ENCODE peak calls at places on chromosomes 13 and 19, in five cellular contexts. A, X, M, S and N are unnamed samples.

GRCh38 chr19:52659013-52659412 is 20.9 kb upstream of the ZNF83 start:
- DNase-seq in A (no peak), X (no peak), M (no peak), S (no peak), N (no peak)

GRCh38 chr19:10431943-10432735 is 11.8 kb downstream of the PDE4A start:
- DNase-seq in A (no peak), X (peak; percentile 51), M (no peak), S (peak; percentile 82), N (peak; percentile 63)

GRCh38 chr19:756232-756631 is 5.3 kb downstream of the MISP start:
- DNase-seq in A (peak; percentile 29), X (peak; percentile 22), M (peak; percentile 77), S (no peak), N (no peak)

GRCh38 chr19:2529473-2529918 is 53.6 kb downstream of the GADD45B start:
- DNase-seq in A (peak; percentile 99), X (no peak), M (peak; percentile 93), S (no peak), N (no peak)

GRCh38 chr13:99320693-99321481 is 13.7 kb upstream of the GPR183 start:
- DNase-seq in A (peak; percentile 93), X (no peak), M (peak; percentile 42), S (no peak), N (no peak)

GRCh38 chr13:40613192-40613818 is 53.1 kb downstream of the FOXO1 start:
- DNase-seq in A (no peak), X (no peak), M (no peak), S (no peak), N (no peak)

GRCh38 chr13:100423375-100423774 is 165.2 kb downstream of the GGACT start:
- DNase-seq in A (peak; percentile 50), X (no peak), M (no peak), S (no peak), N (no peak)

GRCh38 chr19:52739576-52739975 is 4.7 kb upstream of the ZNF611 start:
- DNase-seq in A (no peak), X (no peak), M (no peak), S (no peak), N (no peak)

GRCh38 chr19:4174895-4175668 is 7.3 kb downstream of the SIRT6 start:
- DNase-seq in A (no peak), X (no peak), M (no peak), S (no peak), N (no peak)

GRCh38 chr13:103815619-103816018 is 749.4 kb upstream of the SLC10A2 start:
- DNase-seq in A (peak; percentile 6), X (no peak), M (no peak), S (no peak), N (no peak)

GRCh38 chr19:4012092-4012974 is 4.8 kb downstream of the PIAS4 start:
- DNase-seq in A (no peak), X (no peak), M (no peak), S (no peak), N (no peak)

GRCh38 chr19:2166741-2167738 is 3.3 kb downstream of the DOT1L start:
- DNase-seq in A (peak; percentile 86), X (no peak), M (peak; percentile 59), S (peak; percentile 96), N (no peak)

GRCh38 chr19:40217027-40217810 is 965 bp downstream of the TTC9B start:
- DNase-seq in A (no peak), X (no peak), M (peak; percentile 75), S (no peak), N (peak; percentile 76)

GRCh38 chr13:19910336-19911072 is 47.1 kb upstream of the ZMYM5 start:
- DNase-seq in A (peak; percentile 69), X (no peak), M (peak; percentile 45), S (no peak), N (no peak)

GRCh38 chr19:45117666-45118065 is 24.7 kb downstream of the PPP1R37 start:
- DNase-seq in A (no peak), X (no peak), M (no peak), S (no peak), N (no peak)

GRCh38 chr19:3404324-3405260 is 38.2 kb downstream of the NFIC start:
- DNase-seq in A (no peak), X (no peak), M (no peak), S (peak; percentile 96), N (no peak)

GRCh38 chr13:35871561-35871960 is 259.6 kb downstream of the DCLK1 start:
- DNase-seq in A (no peak), X (no peak), M (no peak), S (no peak), N (no peak)

GRCh38 chr19:56765107-56765506 is 75.4 kb downstream of the PEG3 start:
- DNase-seq in A (no peak), X (no peak), M (no peak), S (peak; percentile 65), N (peak; percentile 79)

GRCh38 chr19:38735257-38735686 is 9.0 kb downstream of the CAPN12 start:
- DNase-seq in A (no peak), X (no peak), M (peak; percentile 63), S (peak; percentile 67), N (no peak)

GRCh38 chr19:13058951-13059660 is 43.6 kb downstream of the LYL1 start:
- DNase-seq in A (no peak), X (no peak), M (no peak), S (no peak), N (no peak)
- TF ChIP-seq CTCF in A (no peak), X (no peak), M (no peak), S (no peak), N (no peak)

DNA sequence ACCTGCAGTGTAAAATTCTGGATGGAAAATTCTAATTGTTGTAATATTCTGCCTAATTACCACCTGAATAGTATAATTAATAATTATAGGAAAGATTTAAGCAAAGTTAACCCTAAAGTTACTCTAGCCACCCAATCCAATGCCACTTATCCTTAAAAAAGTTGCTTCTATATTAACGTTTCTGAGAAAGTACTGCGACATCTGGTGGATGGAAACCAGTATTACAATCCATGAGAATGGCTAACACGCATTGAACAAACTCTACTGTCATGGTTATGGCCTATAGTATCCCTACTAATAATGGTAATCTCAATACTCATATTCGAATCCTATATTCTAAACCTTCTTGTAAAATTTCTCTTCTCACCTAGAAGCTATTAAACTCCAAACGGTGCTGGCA is 1551.8 kb downstream of the SLITRK1 start:
- DNase-seq in A (peak; percentile 11), X (no peak), M (peak; percentile 13), S (no peak), N (no peak)
- TF ChIP-seq CTCF in A (peak; percentile 36), X (peak; percentile 51), M (no peak), S (no peak), N (peak; percentile 79)

GRCh38 chr19:20667281-20667680 is 5.9 kb upstream of the ZNF626 start:
- DNase-seq in A (no peak), X (no peak), M (no peak), S (no peak), N (no peak)
- TF ChIP-seq CTCF in A (no peak), X (no peak), M (no peak), S (no peak), N (no peak)

GRCh38 chr13:76330216-76330615 is 556.0 kb downstream of the KCTD12 start:
- DNase-seq in A (no peak), X (no peak), M (no peak), S (no peak), N (no peak)

GRCh38 chr13:76330756-76331155 is 555.4 kb downstream of the KCTD12 start:
- DNase-seq in A (no peak), X (no peak), M (no peak), S (no peak), N (no peak)

GRCh38 chr13:76331948-76332712 is 554.1 kb downstream of the KCTD12 start:
- DNase-seq in A (peak; percentile 39), X (no peak), M (no peak), S (no peak), N (no peak)

GRCh38 chr13:76326343-76326742 is 559.9 kb downstream of the KCTD12 start:
- DNase-seq in A (no peak), X (no peak), M (no peak), S (no peak), N (no peak)

GRCh38 chr13:76329004-76329403 is 557.2 kb downstream of the KCTD12 start:
- DNase-seq in A (no peak), X (no peak), M (no peak), S (no peak), N (no peak)
- TF ChIP-seq CTCF in A (no peak), X (no peak), M (no peak), S (no peak), N (no peak)

GRCh38 chr19:54431255-54431838 is 16.1 kb downstream of the TTYH1 start:
- DNase-seq in A (peak; percentile 88), X (no peak), M (peak; percentile 41), S (no peak), N (no peak)

GRCh38 chr19:54429545-54430227 is 14.4 kb downstream of the TTYH1 start:
- DNase-seq in A (no peak), X (no peak), M (no peak), S (no peak), N (no peak)

GRCh38 chr19:54429176-54429495 is 13.9 kb downstream of the TTYH1 start:
- DNase-seq in A (no peak), X (no peak), M (no peak), S (no peak), N (no peak)

GRCh38 chr19:54432144-54432738 is 16.8 kb upstream of the LENG8 start:
- DNase-seq in A (peak; percentile 18), X (no peak), M (no peak), S (no peak), N (no peak)

DNA sequence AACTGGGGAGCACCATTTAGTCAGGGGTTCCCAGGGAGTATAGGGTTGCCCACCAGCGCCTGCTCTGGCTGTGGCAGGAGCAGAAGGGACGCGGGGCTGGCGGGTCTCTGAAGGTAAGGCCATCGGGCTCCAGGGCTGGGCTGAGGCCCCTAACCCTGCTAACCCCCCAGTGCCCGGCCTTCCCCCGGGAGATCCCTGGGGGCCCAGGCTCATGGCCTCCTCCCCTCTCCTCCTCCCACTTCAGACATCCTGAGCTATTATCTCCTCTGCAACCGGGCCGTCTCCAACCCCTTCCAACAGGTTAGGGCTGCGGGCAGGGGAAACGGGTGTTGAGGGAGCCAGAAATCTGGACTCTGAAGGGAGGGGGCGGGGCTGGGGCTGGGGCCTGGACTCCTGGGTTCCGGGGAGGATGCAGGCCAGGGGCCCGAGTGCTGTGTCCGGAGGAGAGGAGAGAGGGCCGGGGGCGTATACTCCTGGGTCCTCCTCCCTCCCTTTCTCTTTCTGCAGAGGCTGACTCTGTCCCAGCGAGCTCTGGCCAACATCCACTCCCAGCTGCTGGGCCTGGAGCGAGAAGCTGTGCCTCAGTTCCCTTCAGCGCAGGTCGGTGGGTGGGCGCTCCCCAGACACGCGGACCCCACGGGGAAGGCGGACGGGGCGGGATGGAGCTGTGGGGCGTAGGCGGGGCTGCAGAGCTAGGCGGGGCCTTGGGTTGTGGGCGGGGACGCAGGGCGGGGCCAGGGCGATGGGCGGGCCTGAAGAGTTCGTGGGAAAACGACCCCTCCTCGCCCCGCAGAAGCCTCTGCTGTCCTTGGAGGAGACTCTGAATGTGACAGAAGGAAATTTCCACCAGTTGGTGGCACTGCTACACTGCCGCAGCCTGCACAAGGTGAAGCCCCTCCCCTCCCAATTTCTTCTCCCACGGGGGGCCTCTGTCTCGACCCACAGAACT is 15.3 kb downstream of the TTYH1 start:
- DNase-seq in A (peak; percentile 34), X (peak; percentile 70), M (peak; percentile 66), S (no peak), N (peak; percentile 86)
- TF ChIP-seq CTCF in A (no peak), X (peak; percentile 56), M (peak; percentile 43), S (no peak), N (no peak)

GRCh38 chr19:51096473-51097165 is 11.6 kb downstream of the CTU1 start:
- DNase-seq in A (peak; percentile 11), X (no peak), M (peak; percentile 31), S (no peak), N (no peak)
- TF ChIP-seq CTCF in A (peak; percentile 27), X (peak; percentile 51), M (peak; percentile 43), S (no peak), N (no peak)